ENCODE peak calls at places on chromosomes 11 and 22, in ten cellular contexts. R, U, C, Z, Y, F, G, X, V and L are unnamed samples.

GRCh38 chr11:19934828-19935259 is 222.2 kb downstream of the NAV2 start:
- DNase-seq in X (no peak), C (no peak), G (no peak), R (no peak), U (peak; percentile 22), F (no peak), V (peak; percentile 85), Y (no peak), Z (peak; percentile 48), L (no peak)

GRCh38 chr11:66467756-66468155 is 1.1 kb downstream of the PELI3 start:
- DNase-seq in F (peak; percentile 25), C (no peak), Y (no peak), U (peak; percentile 14), R (no peak), G (no peak), X (peak; percentile 72), Z (peak; percentile 36), V (no peak), L (peak; percentile 60)

GRCh38 chr22:38461414-38462081 is 6.3 kb upstream of the KDELR3 start:
- DNase-seq in U (peak; percentile 84), Z (peak; percentile 87), F (peak; percentile 95), G (peak; percentile 55), C (peak; percentile 80), V (peak; percentile 63), X (peak; percentile 55), R (peak; percentile 59), Y (peak; percentile 80), L (peak; percentile 79)

GRCh38 chr11:63613517-63614135 is 607 bp downstream of the PLAAT3 start:
- DNase-seq in Y (peak; percentile 47), C (peak; percentile 86), R (peak; percentile 22), V (peak; percentile 51), U (no peak), G (peak; percentile 12), F (peak; percentile 76), Z (peak; percentile 60), X (peak; percentile 25), L (peak; percentile 38)

GRCh38 chr11:111734383-111735261 is 31.6 kb downstream of the PPP2R1B start:
- DNase-seq in G (no peak), U (no peak), X (no peak), C (no peak), Y (no peak), V (no peak), F (no peak), R (no peak), Z (peak; percentile 45), L (no peak)

GRCh38 chr11:111460752-111461305 is 51.4 kb downstream of the BTG4 start:
- DNase-seq in R (no peak), X (no peak), F (no peak), Z (no peak), U (no peak), Y (no peak), C (no peak), V (peak; percentile 6), G (no peak), L (no peak)

GRCh38 chr11:1650034-1650917 is 20.7 kb downstream of the KRTAP5-5 start:
- DNase-seq in Y (no peak), V (no peak), X (no peak), U (no peak), Z (no peak), F (no peak), C (no peak), G (no peak), R (no peak), L (no peak)

GRCh38 chr11:65417702-65418430 is 4.7 kb upstream of the NEAT1 start:
- DNase-seq in R (no peak), Z (peak; percentile 84), U (peak; percentile 9), C (no peak), Y (peak; percentile 71), F (no peak), V (peak; percentile 23), X (no peak), G (peak; percentile 64), L (peak; percentile 63)

GRCh38 chr11:103326070-103326794 is 217.0 kb downstream of the DYNC2H1 start:
- DNase-seq in U (peak; percentile 74), X (peak; percentile 57), V (peak; percentile 63), C (peak; percentile 9), G (peak; percentile 59), R (peak; percentile 6), Y (no peak), F (peak; percentile 88), Z (peak; percentile 86), L (peak; percentile 9)

GRCh38 chr22:22378446-22379415 is 129.8 kb downstream of the ZNF280B start:
- DNase-seq in G (no peak), U (no peak), C (no peak), R (no peak), X (no peak), Y (no peak), Z (no peak), F (no peak), V (no peak), L (no peak)

GRCh38 chr11:7894251-7894650 is 36.8 kb downstream of the OR10A6 start:
- DNase-seq in F (no peak), X (peak; percentile 45), C (no peak), R (no peak), Y (no peak), Z (no peak), V (no peak), G (no peak), U (no peak), L (no peak)

GRCh38 chr22:50019316-50019715 is 6.8 kb upstream of the IL17REL start:
- DNase-seq in Y (no peak), X (no peak), R (no peak), C (no peak), Z (no peak), U (no peak), V (no peak), G (no peak), F (no peak), L (peak; percentile 2)

GRCh38 chr11:112485280-112485679 is 224.6 kb upstream of the PLET1 start:
- DNase-seq in F (no peak), V (no peak), Z (no peak), C (no peak), G (no peak), U (no peak), X (no peak), R (no peak), Y (no peak), L (no peak)

GRCh38 chr11:62645660-62645933 is 816 bp downstream of the GANAB start:
- DNase-seq in G (no peak), Z (no peak), C (no peak), X (peak; percentile 17), V (no peak), Y (no peak), F (no peak), U (no peak), R (no peak), L (no peak)

GRCh38 chr11:14095882-14096281 is 133.4 kb downstream of the SPON1 start:
- DNase-seq in R (no peak), C (no peak), V (no peak), U (no peak), G (no peak), X (no peak), Z (no peak), Y (no peak), F (no peak), L (no peak)

GRCh38 chr11:11027271-11027670 is 169.4 kb upstream of the ZBED5 start:
- DNase-seq in Y (no peak), Z (peak; percentile 49), X (no peak), R (no peak), V (peak; percentile 56), C (no peak), F (no peak), G (no peak), U (no peak), L (no peak)

GRCh38 chr11:2377511-2378443 is 667 bp downstream of the CD81 start:
- DNase-seq in G (peak; percentile 64), X (no peak), V (peak; percentile 38), U (peak; percentile 42), C (no peak), F (no peak), Z (peak; percentile 55), Y (peak; percentile 73), R (peak; percentile 38), L (peak; percentile 72)

GRCh38 chr22:41913842-41914534 is 886 bp downstream of the SHISA8 start:
- DNase-seq in V (no peak), R (no peak), G (peak; percentile 26), U (no peak), X (no peak), Y (no peak), Z (no peak), C (no peak), F (no peak), L (no peak)

GRCh38 chr11:3984896-3985295 is 109.7 kb upstream of the RRM1 start:
- DNase-seq in R (peak; percentile 16), Z (peak; percentile 53), G (no peak), Y (no peak), F (no peak), V (no peak), U (no peak), X (no peak), C (no peak), L (no peak)